ENCODE peak calls at places on chromosomes 16 and 17, in six cellular contexts. A, H, G, P, N and J are unnamed samples. For H3K4me1 and H3K27me3, the result is how much of the 10 kb centered on the place peaks cover.

GRCh38 chr17:68906638-68907037 is 48.6 kb downstream of the ABCA8 start:
- DNase-seq in H (peak), G (no peak), A (no peak), N (peak), P (no peak), J (peak)

GRCh38 chr17:9226794-9227135 is 205.5 kb downstream of the NTN1 start:
- DNase-seq in H (no peak), A (no peak), P (no peak), N (no peak), G (peak), J (no peak)

GRCh38 chr16:73298562-73298961 is 250.6 kb upstream of the ZFHX3 start:
- DNase-seq in G (no peak), A (no peak), H (no peak), P (no peak), N (no peak), J (no peak)

GRCh38 chr17:10063730-10064221 is 134.6 kb downstream of the GAS7 start:
- DNase-seq in P (no peak), N (no peak), H (no peak), A (no peak), G (peak), J (no peak)

GRCh38 chr16:85423631-85424030 is 189.5 kb upstream of the GSE1 start:
- DNase-seq in G (no peak), A (no peak), H (no peak), P (no peak), N (peak), J (peak)

GRCh38 chr17:14715531-14715930 is 414.6 kb downstream of the HS3ST3B1 start:
- DNase-seq in A (no peak), G (no peak), N (no peak), H (no peak), P (no peak), J (no peak)

GRCh38 chr17:48053758-48054237 is 5.6 kb downstream of the NFE2L1 start:
- DNase-seq in N (no peak), H (no peak), P (no peak), G (no peak), A (no peak), J (no peak)

GRCh38 chr16:4654946-4655590 is 30.4 kb downstream of the MGRN1 start:
- DNase-seq in N (no peak), G (no peak), P (no peak), H (no peak), A (no peak), J (no peak)

GRCh38 chr17:73901249-73901648 is 257.0 kb upstream of the SDK2 start:
- DNase-seq in H (no peak), P (no peak), N (no peak), A (no peak), G (no peak), J (no peak)

GRCh38 chr17:72466199-72466598 is 345.4 kb downstream of the SOX9 start:
- DNase-seq in P (no peak), N (no peak), G (no peak), A (no peak), H (no peak), J (peak)

GRCh38 chr17:27990100-27990499 is 52.4 kb upstream of the NLK start:
- DNase-seq in G (no peak), A (no peak), N (no peak), P (no peak), H (no peak), J (no peak)

GRCh38 chr17:78710607-78711006 is 71.5 kb downstream of the CYTH1 start:
- DNase-seq in G (no peak), A (no peak), P (no peak), N (no peak), H (no peak), J (no peak)
- H3K4me1 ChIP-seq in G (half or more), A (under half), P (under half), N (under half), H (under half), J (half or more)

GRCh38 chr17:83052241-83052564 is 27.2 kb upstream of the METRNL start:
- DNase-seq in P (no peak), A (no peak), G (no peak), N (no peak), H (no peak), J (no peak)

GRCh38 chr17:83053779-83054451 is 25.5 kb upstream of the METRNL start:
- DNase-seq in H (no peak), P (peak), G (no peak), N (no peak), A (peak), J (no peak)

GRCh38 chr17:83053021-83053778 is 26.2 kb upstream of the METRNL start:
- DNase-seq in A (peak), P (no peak), H (no peak), G (no peak), N (peak), J (no peak)

GRCh38 chr17:83051423-83052240 is 27.8 kb upstream of the METRNL start:
- DNase-seq in P (peak), G (peak), H (peak), N (peak), A (peak), J (peak)

DNA sequence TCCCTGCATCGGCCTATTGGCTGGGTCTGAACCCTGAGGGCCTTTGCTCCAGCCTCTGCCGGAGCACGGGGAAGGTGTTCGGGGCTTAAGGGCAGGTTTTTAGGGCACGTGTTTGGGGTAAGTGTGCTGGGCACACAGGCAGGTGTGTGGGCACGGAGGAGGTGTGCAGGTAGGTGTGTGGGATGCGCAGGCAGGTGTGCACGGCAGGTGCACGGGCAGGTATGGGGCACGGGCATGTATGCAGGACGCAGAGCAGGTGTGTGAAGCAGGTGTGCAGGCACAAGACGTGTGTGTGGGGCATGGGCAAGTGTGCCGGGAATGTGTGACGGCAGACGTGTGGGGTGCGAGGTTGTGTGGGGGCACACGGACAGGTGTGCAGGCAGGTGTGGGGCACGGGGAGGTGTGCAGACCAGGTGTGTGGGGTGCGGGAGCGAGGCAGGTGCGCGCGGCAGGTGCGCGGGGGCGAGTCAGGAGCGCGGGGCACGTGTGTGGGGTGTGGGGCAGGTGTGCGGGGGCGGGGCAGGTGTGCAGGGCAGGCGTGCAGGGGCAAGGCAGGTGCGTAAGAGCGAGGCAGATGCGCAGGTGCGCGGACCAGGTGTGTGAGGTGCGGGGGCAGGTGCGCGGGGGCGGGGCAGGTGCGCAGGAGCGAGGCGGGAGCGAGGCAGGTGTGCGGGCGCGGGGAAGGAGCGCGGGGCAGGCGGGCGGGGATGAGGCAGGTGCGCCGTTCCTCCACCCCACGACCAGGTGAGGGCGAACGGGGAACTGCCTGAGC is 28.6 kb upstream of the METRNL start:
- DNase-seq in H (no peak), G (no peak), A (no peak), P (no peak), N (peak), J (peak)
- TF ChIP-seq POLR2A in H (no peak), G (no peak), A (no peak), P (no peak), N (no peak), J (no peak)

GRCh38 chr16:77784441-77785356 is 3.7 kb upstream of the VAT1L start:
- DNase-seq in A (no peak), N (no peak), H (no peak), P (no peak), G (no peak), J (no peak)

GRCh38 chr16:77787452-77787851 is 912 bp upstream of the VAT1L start:
- DNase-seq in N (no peak), A (no peak), H (no peak), G (no peak), P (no peak), J (no peak)

GRCh38 chr16:77788196-77789084 is at the start of gene VAT1L:
- DNase-seq in N (peak), H (no peak), P (no peak), G (no peak), A (no peak), J (peak)

GRCh38 chr16:77785365-77785764 is 3.0 kb upstream of the VAT1L start:
- DNase-seq in N (no peak), A (no peak), H (no peak), P (no peak), G (no peak), J (no peak)

GRCh38 chr16:77786448-77786847 is 1.9 kb upstream of the VAT1L start:
- DNase-seq in A (no peak), G (no peak), P (no peak), N (no peak), H (no peak), J (no peak)
- H3K27me3 ChIP-seq in A (under half), G (half or more), P (under half), N (under half), H (under half), J (under half)

GRCh38 chr17:79800325-79801155 is 3.7 kb upstream of the CBX8 start:
- DNase-seq in P (no peak), G (no peak), H (peak), N (peak), A (no peak), J (no peak)

GRCh38 chr17:79801156-79802038 is 4.5 kb upstream of the CBX8 start:
- DNase-seq in A (no peak), P (no peak), G (no peak), H (peak), N (peak), J (no peak)

GRCh38 chr17:79803421-79803996 is 6.6 kb upstream of the CBX8 start:
- DNase-seq in H (no peak), N (no peak), A (no peak), P (no peak), G (no peak), J (no peak)

GRCh38 chr17:79802736-79803420 is 6.0 kb upstream of the CBX8 start:
- DNase-seq in P (no peak), N (no peak), G (no peak), A (no peak), H (no peak), J (no peak)

GRCh38 chr17:79802039-79802735 is 5.3 kb upstream of the CBX8 start:
- DNase-seq in G (no peak), H (no peak), P (no peak), A (no peak), N (no peak), J (no peak)
- H3K4me1 ChIP-seq in G (half or more), H (under half), P (half or more), A (half or more), N (half or more), J (under half)

DNA sequence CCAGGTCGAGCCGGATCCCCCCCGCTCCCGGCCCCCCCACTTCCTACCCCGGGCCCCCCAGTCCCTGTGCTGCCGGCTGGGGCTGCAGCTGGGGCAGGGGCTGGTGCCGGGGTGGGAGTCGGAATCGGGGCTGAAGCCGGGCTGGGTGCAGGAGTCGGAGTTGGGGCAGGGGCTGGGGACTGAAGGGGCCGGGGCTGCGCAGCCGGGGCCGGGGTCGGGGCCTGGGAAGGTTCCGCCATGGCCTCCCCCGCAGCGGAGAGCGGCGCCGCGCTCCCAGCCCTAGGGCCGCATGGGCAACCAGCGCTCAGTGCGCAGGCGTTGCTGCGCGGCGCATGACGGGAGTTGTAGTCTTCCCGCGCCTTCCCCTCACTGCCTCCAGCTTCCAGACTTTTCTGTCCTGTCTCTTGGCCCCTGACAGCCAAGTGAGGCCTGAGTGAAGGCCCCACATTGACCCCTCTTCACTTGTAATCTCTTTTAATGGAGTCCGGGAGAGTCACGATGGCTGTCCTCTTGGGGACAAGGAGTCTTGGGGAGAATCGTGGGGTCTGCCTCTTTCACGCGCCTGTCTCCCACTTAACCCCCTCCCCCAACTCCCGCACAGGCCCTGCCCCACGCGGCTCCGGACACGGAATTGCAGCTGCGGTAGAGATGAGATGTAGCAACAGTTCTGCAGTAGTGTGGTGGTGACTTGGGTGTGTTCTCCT is at the start of gene KAT2A:
- DNase-seq in N (peak), P (peak), H (peak), A (peak), G (no peak), J (peak)
- TF ChIP-seq POLR2A in N (peak), P (peak), H (peak), A (peak), G (no peak), J (no peak)

DNA sequence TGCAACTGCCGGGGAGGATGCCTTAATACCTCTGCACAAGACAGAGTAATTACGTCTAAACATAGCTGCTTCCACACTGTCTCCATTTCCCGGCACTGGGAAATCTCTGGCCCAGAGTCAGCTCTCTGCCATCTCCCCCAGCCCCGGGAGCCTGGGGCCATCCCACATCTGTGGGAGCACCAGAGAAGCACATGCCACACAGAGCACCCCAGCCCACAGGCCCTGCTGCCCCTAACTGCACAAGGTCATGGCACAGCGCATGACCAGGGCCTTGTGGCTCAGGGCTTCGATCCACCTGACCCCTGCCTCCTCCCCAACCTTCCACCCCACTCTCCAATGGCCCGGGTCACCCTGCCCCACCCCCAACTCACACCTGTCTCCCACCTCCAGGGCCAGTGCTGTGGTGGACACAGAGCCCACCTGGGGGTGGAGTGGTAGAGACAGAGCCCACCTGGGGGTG is 36.6 kb upstream of the RBFOX3 start:
- DNase-seq in A (no peak), H (no peak), N (no peak), G (peak), P (no peak), J (no peak)
- H3K27me3 ChIP-seq in A (under half), H (under half), N (under half), G (under half), P (under half), J (under half)

DNA sequence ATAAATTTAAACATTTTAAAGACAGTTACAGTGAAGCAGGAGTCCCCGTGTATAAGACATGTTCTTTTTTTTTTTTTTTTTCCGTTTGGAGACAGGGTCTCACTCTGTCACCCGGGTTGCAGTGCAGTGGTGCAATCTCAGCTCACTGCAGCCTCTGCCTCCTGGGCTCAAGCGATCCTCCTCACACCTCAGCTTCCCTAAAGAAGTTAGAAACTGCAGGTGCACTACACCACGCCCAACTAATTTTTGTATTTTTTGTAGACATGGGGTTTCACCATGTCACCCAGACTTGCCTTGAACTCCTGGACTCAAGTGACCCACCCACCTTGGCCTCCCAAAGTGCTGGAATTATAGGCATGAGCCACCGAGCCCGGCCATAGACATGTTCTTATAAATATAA is 3.0 kb downstream of the EVI2B start:
- DNase-seq in H (no peak), P (no peak), N (no peak), A (no peak), G (no peak), J (no peak)
- H3K4me1 ChIP-seq in H (under half), P (under half), N (under half), A (under half), G (under half), J (under half)

GRCh38 chr17:82444941-82445521 is 5.5 kb downstream of the CYBC1 start:
- DNase-seq in P (no peak), A (no peak), H (no peak), G (peak), N (peak), J (peak)

GRCh38 chr17:82442643-82443464 is 7.7 kb downstream of the CYBC1 start:
- DNase-seq in G (peak), N (no peak), H (no peak), P (no peak), A (no peak), J (no peak)

GRCh38 chr17:82443465-82444283 is 6.9 kb downstream of the CYBC1 start:
- DNase-seq in G (no peak), N (peak), P (no peak), H (no peak), A (no peak), J (no peak)

GRCh38 chr17:82445542-82445941 is 5.0 kb downstream of the CYBC1 start:
- DNase-seq in G (peak), H (no peak), A (no peak), N (no peak), P (no peak), J (no peak)

GRCh38 chr17:82444284-82444893 is 6.2 kb downstream of the CYBC1 start:
- DNase-seq in P (no peak), H (no peak), A (no peak), N (no peak), G (peak), J (no peak)
- TF ChIP-seq POLR2A in P (no peak), H (no peak), A (no peak), N (no peak), G (no peak), J (no peak)

DNA sequence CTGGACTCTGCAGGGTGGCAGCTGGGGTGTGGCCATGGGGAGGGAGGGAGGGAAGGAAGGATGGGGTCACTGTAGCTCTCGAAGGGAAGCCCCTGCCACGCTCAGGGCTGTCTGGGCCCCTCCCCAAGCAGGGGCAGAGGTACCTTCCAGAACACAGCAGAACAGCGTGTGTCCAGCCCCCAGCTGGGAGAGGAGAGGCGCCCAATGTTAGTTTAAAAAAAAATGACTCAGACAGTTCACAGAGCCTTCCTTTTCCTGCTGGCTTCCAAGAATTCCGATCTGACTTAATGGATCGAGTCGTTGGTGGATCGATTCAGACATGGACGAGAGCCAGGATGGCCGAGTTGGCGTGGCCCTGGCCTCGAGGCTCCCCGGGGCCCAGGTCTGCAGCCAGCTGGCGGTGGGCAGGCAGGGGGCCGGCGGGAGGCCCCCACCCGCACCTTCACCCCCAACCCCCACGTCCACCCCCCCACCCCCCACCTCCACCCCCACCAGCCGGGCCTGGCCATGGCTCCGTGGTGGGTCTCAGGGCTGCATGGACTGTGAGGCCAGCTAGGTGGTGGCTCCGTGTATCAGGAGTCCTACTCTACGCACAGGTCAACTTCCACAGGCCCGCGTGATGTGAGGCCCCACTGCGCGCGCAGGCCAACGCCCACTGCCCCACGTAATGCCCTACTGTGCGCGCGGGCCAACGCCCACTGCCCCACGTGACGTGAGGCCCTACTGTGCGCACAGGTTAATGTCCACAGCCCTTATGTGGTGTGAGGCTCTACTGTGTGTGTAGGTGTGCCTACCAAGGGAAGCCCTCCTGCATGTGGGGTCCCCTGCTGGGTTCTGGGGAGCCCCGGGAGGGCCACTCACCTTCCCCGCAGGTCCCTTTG is 21.8 kb downstream of the CACNA1H start:
- DNase-seq in N (peak), G (no peak), H (peak), A (no peak), P (no peak), J (no peak)
- H3K27me3 ChIP-seq in N (under half), G (half or more), H (under half), A (under half), P (under half), J (under half)

DNA sequence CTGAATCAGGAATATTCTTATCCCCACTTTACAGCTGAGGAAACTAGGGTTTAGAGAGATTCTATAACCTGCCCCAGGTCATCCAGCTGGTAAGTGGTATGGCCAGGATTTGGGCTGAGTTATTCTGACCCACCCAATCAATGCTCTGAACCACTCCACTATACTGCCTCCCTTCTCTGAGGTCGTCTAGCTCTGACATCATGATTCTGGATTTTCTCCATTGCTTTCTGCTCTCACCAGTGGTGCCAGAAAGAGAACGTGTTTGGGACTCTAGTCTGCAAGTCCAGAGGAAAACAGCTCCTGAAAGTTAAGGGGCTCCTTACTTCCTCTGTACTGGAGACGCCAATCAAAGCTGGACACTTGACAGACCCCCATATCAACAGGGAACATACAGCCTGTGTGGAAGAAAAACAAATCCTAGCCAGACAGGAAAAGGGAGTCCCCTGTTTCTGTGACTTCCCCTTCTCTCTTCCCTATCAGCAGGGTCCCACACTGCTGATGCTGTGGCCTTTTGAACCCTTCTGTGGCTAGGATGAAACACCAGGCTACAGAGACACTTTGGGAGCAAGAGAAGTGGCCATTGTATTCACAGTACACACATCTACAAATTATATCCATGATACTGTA is 6.0 kb upstream of the EZH1 start:
- DNase-seq in H (no peak), A (no peak), P (no peak), N (no peak), G (no peak), J (no peak)
- H3K4me1 ChIP-seq in H (under half), A (under half), P (under half), N (under half), G (under half), J (under half)